ENCODE peak calls at places on chromosomes 4 and X, in four cellular contexts. V is heart right ventricle, S is neuronal stem cell, O is psoas muscle. H is an unnamed sample. For H3K9me3, the result is how much of the 10 kb centered on the place peaks cover.

GRCh38 chrX:36334508-36335015 is 415.0 kb downstream of the CFAP47 start:
- DNase-seq in O (no peak), V (no peak), S (no peak), H (peak)

GRCh38 chrX:16953606-16954211 is 7.3 kb downstream of the REPS2 start:
- DNase-seq in S (no peak), V (no peak), O (no peak), H (peak)

GRCh38 chr4:88779431-88779830 is 81.8 kb upstream of the NAP1L5 start:
- DNase-seq in V (no peak), O (no peak), S (no peak), H (peak)

GRCh38 chrX:40485427-40485826 is 95.3 kb upstream of the ATP6AP2 start:
- DNase-seq in V (no peak), S (no peak), O (no peak), H (no peak)

GRCh38 chrX:154142950-154143745 is 895 bp upstream of the OPN1LW start:
- DNase-seq in O (no peak), V (no peak), S (no peak), H (no peak)

GRCh38 chr4:16721618-16722291 is 176.7 kb downstream of the LDB2 start:
- DNase-seq in O (no peak), V (no peak), S (no peak), H (peak)

GRCh38 chr4:98260047-98260578 is 1.1 kb upstream of the RAP1GDS1 start:
- DNase-seq in S (no peak), O (peak), V (no peak), H (peak)

GRCh38 chr4:83326546-83326945 is 8.1 kb downstream of the HPSE start:
- DNase-seq in S (no peak), O (no peak), V (no peak), H (no peak)

GRCh38 chr4:28523791-28524190 is 1663.2 kb downstream of the STIM2 start:
- DNase-seq in V (no peak), S (no peak), O (no peak), H (no peak)

GRCh38 chr4:17721496-17722360 is 59.7 kb downstream of the FAM184B start:
- DNase-seq in S (no peak), V (no peak), O (no peak), H (peak)

GRCh38 chrX:24377911-24378468 is 17.6 kb downstream of the SUPT20HL1 start:
- DNase-seq in S (no peak), O (no peak), V (no peak), H (no peak)

GRCh38 chr4:173475751-173476150 is 54.3 kb downstream of the HAND2 start:
- DNase-seq in V (no peak), O (no peak), S (no peak), H (no peak)

GRCh38 chr4:156686120-156686519 is 285.5 kb downstream of the PDGFC start:
- DNase-seq in O (no peak), V (no peak), S (no peak), H (no peak)

GRCh38 chr4:59553063-59553738 is 1646.9 kb upstream of the ADGRL3 start:
- DNase-seq in O (no peak), S (no peak), V (no peak), H (peak)

GRCh38 chr4:6032249-6033244 is 14.3 kb upstream of the C4orf50 start:
- DNase-seq in O (no peak), S (no peak), V (no peak), H (no peak)

GRCh38 chrX:22389544-22390243 is 117.0 kb downstream of the CBLL2 start:
- DNase-seq in O (no peak), S (no peak), V (no peak), H (peak)

GRCh38 chrX:134374294-134374693 is 85.7 kb upstream of the HPRT1 start:
- DNase-seq in S (no peak), V (no peak), O (no peak), H (peak)

GRCh38 chr4:182405087-182405486 is 161.9 kb downstream of the TENM3 start:
- DNase-seq in V (no peak), S (no peak), O (no peak), H (no peak)

GRCh38 chrX:15947648-15948317 is 93.2 kb upstream of the AP1S2 start:
- DNase-seq in S (peak), O (no peak), V (no peak), H (peak)

GRCh38 chr4:102055805-102056204 is 265.3 kb downstream of the BANK1 start:
- DNase-seq in O (no peak), V (no peak), S (no peak), H (no peak)

GRCh38 chr4:39732728-39733127 is 34.8 kb downstream of the UBE2K start:
- DNase-seq in O (no peak), S (no peak), V (no peak), H (peak)

GRCh38 chrX:118644378-118644777 is 83.0 kb upstream of the IL13RA1 start:
- DNase-seq in V (peak), O (no peak), S (no peak), H (peak)

GRCh38 chrX:67781132-67781531 is 237.3 kb downstream of the AR start:
- DNase-seq in S (no peak), O (no peak), V (peak), H (no peak)

GRCh38 chr4:165877291-165877690 is 4.3 kb downstream of the TLL1 start:
- DNase-seq in O (no peak), V (no peak), S (no peak), H (peak)

GRCh38 chrX:115311666-115312065 is 22.2 kb downstream of the LUZP4 start:
- DNase-seq in V (peak), O (no peak), S (no peak), H (no peak)

GRCh38 chrX:840556-840955 is 210.0 kb downstream of the SHOX start:
- DNase-seq in V (no peak), O (no peak), S (no peak), H (no peak)

GRCh38 chrX:65536291-65536690 is 1.7 kb upstream of the LAS1L start:
- DNase-seq in V (no peak), S (no peak), O (no peak), H (peak)

GRCh38 chr4:120616041-120616440 is 306.5 kb downstream of the PRDM5 start:
- DNase-seq in S (no peak), O (no peak), V (no peak), H (no peak)

GRCh38 chrX:119784747-119785446 is 6.5 kb downstream of the RPL39 start:
- DNase-seq in S (no peak), O (no peak), V (no peak), H (peak)

GRCh38 chr4:3276961-3277360 is 15.9 kb upstream of the RGS12 start:
- DNase-seq in V (no peak), S (no peak), O (no peak), H (no peak)

GRCh38 chr4:182384496-182385155 is 141.4 kb downstream of the TENM3 start:
- DNase-seq in O (no peak), S (peak), V (no peak), H (no peak)

GRCh38 chr4:7466215-7466614 is 31.5 kb upstream of the PSAPL1 start:
- DNase-seq in S (no peak), O (no peak), V (no peak), H (no peak)

GRCh38 chr4:81565137-81565870 is 93.6 kb upstream of the RASGEF1B start:
- DNase-seq in O (peak), V (peak), S (peak), H (peak)

GRCh38 chr4:373062-373839 is 35.6 kb downstream of the ZNF141 start:
- DNase-seq in O (no peak), V (no peak), S (no peak), H (no peak)
- H3K9me3 ChIP-seq in O (half or more), V (half or more), S (half or more), H (half or more)

GRCh38 chrX:47448165-47448806 is 34.7 kb downstream of the ZNF41 start:
- DNase-seq in V (no peak), O (no peak), S (no peak), H (no peak)
- H3K9me3 ChIP-seq in V (under half), O (under half), S (half or more), H (under half)

GRCh38 chr4:104351696-104352095 is 143.0 kb downstream of the CXXC4 start:
- DNase-seq in O (no peak), S (no peak), V (no peak), H (no peak)

GRCh38 chr4:104352211-104352610 is 142.5 kb downstream of the CXXC4 start:
- DNase-seq in V (no peak), O (no peak), S (no peak), H (no peak)

GRCh38 chr4:104353481-104353880 is 141.2 kb downstream of the CXXC4 start:
- DNase-seq in V (no peak), S (no peak), O (no peak), H (no peak)
- H3K9me3 ChIP-seq in V (half or more), S (under half), O (under half), H (under half)

GRCh38 chrX:152824841-152825374 is 5.6 kb downstream of the CETN2 start:
- DNase-seq in V (no peak), S (no peak), O (no peak), H (peak)

GRCh38 chrX:152833378-152833777 is 2.5 kb downstream of the NSDHL start:
- DNase-seq in O (no peak), V (no peak), S (no peak), H (no peak)

GRCh38 chrX:152832520-152832919 is 1.7 kb downstream of the NSDHL start:
- DNase-seq in S (no peak), O (no peak), V (no peak), H (no peak)

GRCh38 chrX:152831391-152831790 is 528 bp downstream of the NSDHL start:
- DNase-seq in O (no peak), S (no peak), V (no peak), H (no peak)

GRCh38 chrX:152830312-152831305 is at the start of the genes CETN2 and NSDHL:
- DNase-seq in O (peak), V (peak), S (peak), H (peak)
- H3K9me3 ChIP-seq in O (under half), V (under half), S (under half), H (under half)

DNA sequence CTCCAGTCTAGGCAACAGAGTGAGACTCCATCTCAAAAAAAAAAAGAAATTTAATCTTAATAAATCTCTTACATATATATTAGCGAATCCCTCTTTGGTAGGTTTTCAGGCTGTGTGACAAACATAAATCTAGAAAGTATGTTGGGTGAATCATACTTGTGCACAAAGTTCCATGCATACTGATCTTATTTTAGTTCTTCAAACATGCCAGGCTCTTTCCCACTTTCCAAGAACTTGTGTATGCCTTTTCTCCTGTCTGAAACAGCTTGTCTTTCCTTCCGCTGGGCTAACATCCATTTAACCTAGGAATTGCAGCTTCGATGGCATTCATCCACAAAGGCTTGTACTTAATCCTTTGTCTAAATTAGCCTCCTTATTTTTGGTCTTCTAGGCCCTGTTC is 156.6 kb upstream of the CASK start:
- DNase-seq in S (no peak), V (no peak), O (no peak), H (no peak)
- H3K9me3 ChIP-seq in S (under half), V (under half), O (under half), H (under half)

DNA sequence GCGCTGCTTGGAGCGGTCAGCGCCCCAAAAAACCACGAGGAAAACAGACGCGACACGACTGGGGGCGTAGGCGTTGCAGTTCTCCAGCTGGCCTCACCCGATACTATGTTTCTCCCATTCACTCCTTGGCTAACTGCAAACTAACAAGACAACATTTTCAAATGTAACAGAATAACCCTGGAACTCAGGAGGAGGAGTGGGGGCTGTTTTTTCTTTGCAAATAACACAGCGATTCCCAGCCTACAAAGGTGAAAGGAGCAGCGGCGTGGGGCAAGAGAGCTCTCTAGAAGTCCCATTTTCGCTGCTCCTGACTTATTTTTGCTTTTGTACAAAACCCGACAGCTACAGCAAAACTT is 1.7 kb downstream of the SOX3 start:
- DNase-seq in O (no peak), S (no peak), V (no peak), H (no peak)
- H3K9me3 ChIP-seq in O (under half), S (under half), V (under half), H (under half)

DNA sequence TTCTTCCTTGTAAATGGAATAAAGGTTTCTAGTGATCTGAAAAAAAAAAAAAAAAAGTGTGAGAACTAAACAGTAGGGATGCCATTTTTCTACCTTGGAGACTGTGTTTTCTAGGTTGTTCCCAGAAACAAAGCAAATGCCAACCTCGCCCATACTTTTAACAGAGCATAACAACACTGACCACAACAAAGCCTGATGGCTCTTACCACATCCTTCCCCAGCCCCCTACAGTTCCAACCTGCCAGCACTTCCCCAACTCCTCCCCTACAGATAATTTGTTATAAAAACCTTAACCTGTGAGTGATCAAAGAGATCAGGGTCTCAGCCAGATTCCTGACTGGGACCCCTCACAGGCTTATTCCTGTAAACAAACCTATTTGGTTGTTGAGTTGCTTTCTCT is 940.0 kb downstream of the SH3BGRL start:
- DNase-seq in V (no peak), O (no peak), S (no peak), H (no peak)
- H3K9me3 ChIP-seq in V (under half), O (under half), S (under half), H (under half)

GRCh38 chr4:749771-750666 is 44.4 kb downstream of the PCGF3 start:
- DNase-seq in O (peak), S (no peak), V (no peak), H (no peak)

GRCh38 chr4:752196-752861 is 46.7 kb downstream of the PCGF3 start:
- DNase-seq in S (no peak), V (no peak), O (no peak), H (no peak)

GRCh38 chr4:751676-752075 is 46.0 kb downstream of the PCGF3 start:
- DNase-seq in S (no peak), V (no peak), O (no peak), H (peak)

GRCh38 chr4:757111-757510 is 51.5 kb downstream of the PCGF3 start:
- DNase-seq in O (no peak), V (no peak), S (no peak), H (no peak)

DNA sequence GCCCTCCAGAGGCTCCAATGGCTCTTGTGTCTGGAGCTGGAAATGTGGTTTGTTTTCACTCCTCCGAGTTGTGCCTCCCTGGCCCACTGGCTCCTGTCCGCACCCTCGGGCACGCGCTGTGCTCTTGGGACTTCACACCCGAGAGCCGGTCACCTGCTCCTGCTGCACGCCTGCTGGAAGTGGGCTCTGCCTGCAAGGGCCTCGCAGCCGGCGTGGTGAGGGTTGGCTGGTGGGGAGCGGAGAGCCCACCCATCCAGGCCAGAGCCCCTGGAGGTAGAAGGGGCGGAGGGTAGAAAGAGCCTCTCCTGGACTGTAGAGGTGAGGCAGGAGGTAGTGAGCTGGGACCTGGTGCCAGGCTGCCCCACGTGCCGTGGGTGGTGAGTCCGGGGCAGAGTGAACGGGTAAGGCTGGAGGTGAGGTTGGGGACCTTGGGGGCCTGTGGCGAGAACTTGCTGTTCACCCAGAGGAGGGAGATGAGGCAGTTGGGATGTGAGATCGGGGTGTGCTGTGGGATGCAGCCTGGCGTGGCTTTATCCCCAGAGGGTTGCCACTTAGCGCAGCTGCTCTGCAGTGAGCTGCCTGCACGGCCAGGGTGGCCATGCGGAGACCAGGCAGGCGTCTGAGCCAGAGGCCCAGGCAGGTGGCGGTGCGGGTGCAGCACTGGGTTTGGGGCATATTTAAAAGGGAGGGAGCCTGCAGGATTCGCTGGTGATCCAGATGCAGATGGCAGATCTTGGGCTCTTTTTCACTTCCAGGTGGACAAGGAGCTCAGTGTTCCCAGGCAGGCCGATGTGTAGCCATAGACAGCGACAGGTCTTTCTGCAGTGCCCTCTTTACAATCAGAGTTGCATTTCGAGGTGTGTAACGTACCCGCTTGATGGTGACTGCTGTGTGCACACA is 48.8 kb downstream of the PCGF3 start:
- DNase-seq in O (no peak), S (no peak), V (no peak), H (no peak)
- H3K9me3 ChIP-seq in O (under half), S (under half), V (under half), H (under half)

GRCh38 chr4:45094676-45095075 is 368.3 kb upstream of the GNPDA2 start:
- DNase-seq in V (no peak), S (no peak), O (no peak), H (no peak)
- H3K9me3 ChIP-seq in V (under half), S (under half), O (under half), H (under half)